ENCODE peak calls at places on chromosomes 3 and 15, in four cellular contexts. X is Calu3, W is RWPE1, B is uterus. C is an unnamed sample.

GRCh38 chr15:51982013-51982769 is 10.6 kb upstream of the LEO1 start:
- DNase-seq in X (peak; percentile 13), W (peak; percentile 77), B (no peak), C (no peak)

GRCh38 chr15:78838480-78838879 is 27.2 kb upstream of the ADAMTS7 start:
- DNase-seq in X (no peak), W (no peak), B (no peak), C (no peak)

GRCh38 chr3:105972069-105972468 is 103.3 kb upstream of the CBLB start:
- DNase-seq in X (no peak), W (no peak), B (no peak), C (no peak)

GRCh38 chr3:39222939-39223338 is 30.5 kb upstream of the XIRP1 start:
- DNase-seq in X (no peak), W (no peak), B (no peak), C (no peak)

GRCh38 chr15:80173022-80173759 is 20.4 kb downstream of the FAH start:
- DNase-seq in X (peak; percentile 87), W (peak; percentile 61), B (peak; percentile 57), C (peak; percentile 67)

GRCh38 chr15:40927497-40928346 is 1.4 kb upstream of the DLL4 start:
- DNase-seq in X (no peak), W (no peak), B (no peak), C (no peak)

GRCh38 chr15:62138124-62138523 is 27.0 kb downstream of the C2CD4B start:
- DNase-seq in X (no peak), W (peak; percentile 52), B (peak; percentile 32), C (no peak)

GRCh38 chr15:30023798-30024295 is 58.9 kb upstream of the GOLGA8J start:
- DNase-seq in X (no peak), W (no peak), B (no peak), C (no peak)

GRCh38 chr3:30221622-30222021 is 384.8 kb upstream of the TGFBR2 start:
- DNase-seq in X (no peak), W (no peak), B (no peak), C (no peak)

GRCh38 chr3:101814835-101815234 is 34.5 kb upstream of the NFKBIZ start:
- DNase-seq in X (no peak), W (no peak), B (no peak), C (no peak)

GRCh38 chr3:167882057-167882667 is 146.6 kb downstream of the SERPINI1 start:
- DNase-seq in X (no peak), W (peak; percentile 38), B (no peak), C (no peak)

GRCh38 chr15:89836255-89837133 is 21.8 kb upstream of the ANPEP start:
- DNase-seq in X (no peak), W (peak; percentile 95), B (no peak), C (no peak)

GRCh38 chr3:188394588-188394987 is 240.6 kb downstream of the LPP start:
- DNase-seq in X (no peak), W (no peak), B (no peak), C (no peak)

GRCh38 chr15:47803767-47804166 is 86.5 kb downstream of the SEMA6D start:
- DNase-seq in X (no peak), W (peak; percentile 15), B (no peak), C (no peak)

GRCh38 chr15:25176616-25176923 is 221.8 kb downstream of the SNRPN start:
- DNase-seq in X (no peak), W (no peak), B (peak; percentile 2), C (no peak)

GRCh38 chr15:86073281-86073680 is 6.4 kb upstream of the AGBL1 start:
- DNase-seq in X (no peak), W (no peak), B (no peak), C (no peak)

DNA sequence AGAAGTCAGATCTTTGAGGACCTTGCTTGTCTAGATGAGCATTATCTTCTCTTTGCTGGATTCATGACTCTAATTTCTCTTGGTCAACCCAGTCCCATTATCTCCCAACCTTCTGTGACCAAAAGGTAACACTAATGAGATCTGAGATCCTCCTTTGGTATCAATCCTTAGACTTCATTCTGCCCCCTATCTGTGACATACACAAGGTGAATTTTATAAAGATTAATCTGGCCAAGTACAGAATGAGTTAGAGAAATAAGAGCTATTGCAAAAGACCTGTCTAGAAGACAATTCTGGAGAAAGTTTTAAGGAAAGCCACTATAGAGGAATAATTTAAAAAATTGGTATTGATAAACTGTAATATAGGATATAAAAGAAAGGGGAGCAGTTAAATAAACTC is 113.8 kb upstream of the KCNMB2 start:
- DNase-seq in X (no peak), W (no peak), B (no peak), C (no peak)
- TF ChIP-seq CTCF in X (no peak), W (no peak), B (no peak), C (no peak)

GRCh38 chr15:49831206-49831965 is 210.5 kb downstream of the DTWD1 start:
- DNase-seq in X (no peak), W (peak; percentile 13), B (peak; percentile 58), C (no peak)

GRCh38 chr15:49830411-49830810 is 209.6 kb downstream of the DTWD1 start:
- DNase-seq in X (no peak), W (no peak), B (no peak), C (no peak)

GRCh38 chr15:49826640-49827281 is 205.9 kb downstream of the DTWD1 start:
- DNase-seq in X (no peak), W (no peak), B (no peak), C (no peak)

GRCh38 chr15:49827311-49827710 is 206.5 kb downstream of the DTWD1 start:
- DNase-seq in X (no peak), W (no peak), B (peak; percentile 56), C (no peak)

GRCh38 chr15:49832421-49832980 is 211.7 kb downstream of the DTWD1 start:
- DNase-seq in X (peak; percentile 41), W (no peak), B (no peak), C (peak; percentile 7)
- TF ChIP-seq CTCF in X (no peak), W (no peak), B (no peak), C (peak; percentile 29)

DNA sequence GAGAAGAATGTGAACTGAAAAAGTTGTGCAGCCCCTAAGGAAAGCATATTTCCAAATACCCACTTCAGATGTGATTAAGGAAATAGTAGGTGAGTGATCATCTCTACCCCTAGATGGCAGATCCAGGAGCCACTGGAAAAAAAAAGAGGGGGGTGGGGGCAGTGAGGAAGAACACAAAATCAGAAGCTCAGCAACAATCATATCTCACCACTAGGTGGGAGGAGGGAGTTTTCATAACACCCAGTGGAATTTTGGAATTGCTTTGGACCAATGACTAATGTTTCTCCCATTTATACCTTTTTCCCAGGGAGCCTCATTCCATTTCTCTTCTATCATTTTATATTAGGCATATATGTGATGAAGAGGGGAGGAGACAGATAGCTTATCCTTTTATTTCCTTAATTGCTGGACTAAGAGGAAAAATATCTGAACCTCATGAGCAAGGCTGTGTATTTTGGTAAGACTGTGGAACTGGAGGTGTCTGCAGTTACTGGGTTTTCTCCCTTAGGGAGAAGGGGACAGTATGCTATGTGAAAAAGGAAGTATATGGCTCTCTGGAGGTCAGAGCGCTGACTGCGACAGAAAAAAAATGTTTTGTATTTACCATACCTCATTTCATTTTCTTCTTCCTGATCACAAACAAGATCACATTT is 363.4 kb downstream of the GAP43 start:
- DNase-seq in X (peak; percentile 29), W (peak; percentile 51), B (no peak), C (no peak)
- TF ChIP-seq CTCF in X (peak; percentile 26), W (peak; percentile 13), B (no peak), C (no peak)

DNA sequence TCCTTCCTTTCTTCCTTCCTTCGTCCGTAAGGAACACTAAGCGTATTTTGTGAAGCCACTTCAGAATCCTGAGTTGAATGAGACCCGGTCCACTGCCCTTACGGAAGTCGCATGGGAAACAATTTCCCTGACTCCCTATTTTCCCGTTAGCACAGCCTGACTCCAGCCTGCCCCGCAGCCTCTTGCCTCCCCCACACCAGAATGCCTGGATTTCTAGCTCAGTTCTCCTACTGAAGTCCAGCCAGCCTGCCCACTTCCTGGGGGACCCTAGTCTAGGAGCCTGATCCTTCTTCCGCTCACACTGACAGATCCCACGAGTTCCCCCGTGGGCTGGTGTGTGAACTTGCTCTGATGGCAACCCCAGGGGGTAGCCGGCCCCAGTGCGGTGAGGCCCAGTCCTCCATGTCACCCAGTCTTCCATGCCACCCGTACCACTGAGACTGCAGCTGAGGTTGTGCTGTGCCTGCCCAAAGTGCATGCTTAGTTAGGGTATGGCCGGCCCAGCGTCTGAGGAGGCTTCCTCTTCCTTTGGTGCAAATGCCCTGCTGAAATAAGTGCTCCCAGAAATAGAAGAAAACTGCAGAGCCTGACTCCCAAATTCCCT is 31.6 kb downstream of the MGLL start:
- DNase-seq in X (no peak), W (no peak), B (no peak), C (no peak)
- TF ChIP-seq CTCF in X (no peak), W (no peak), B (no peak), C (no peak)

DNA sequence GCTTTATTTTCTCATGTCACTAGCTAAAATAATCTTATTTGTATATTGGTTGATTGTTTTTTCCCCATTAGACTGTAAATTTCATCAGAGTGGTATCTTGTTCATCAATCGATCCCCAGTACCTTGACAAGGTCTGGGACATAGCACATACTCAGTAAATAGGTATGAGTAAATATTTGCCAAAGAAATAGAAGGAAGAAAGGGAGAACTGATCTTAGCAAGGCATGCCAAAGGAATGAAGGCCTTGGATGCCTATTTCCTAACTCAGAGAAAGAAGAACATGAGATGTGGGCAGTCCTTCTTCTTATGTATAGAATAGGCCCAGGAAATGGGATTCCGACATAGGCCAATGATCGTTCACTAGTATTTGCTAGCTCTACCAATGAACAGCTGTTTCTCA is 54.7 kb downstream of the ISL2 start:
- DNase-seq in X (no peak), W (no peak), B (no peak), C (no peak)
- TF ChIP-seq CTCF in X (no peak), W (no peak), B (no peak), C (no peak)

GRCh38 chr3:134314588-134315285 is 59.5 kb downstream of the AMOTL2 start:
- DNase-seq in X (no peak), W (no peak), B (no peak), C (no peak)

GRCh38 chr3:134311693-134312071 is 61.0 kb upstream of the RYK start:
- DNase-seq in X (no peak), W (no peak), B (no peak), C (no peak)

GRCh38 chr3:134313839-134314587 is 60.2 kb downstream of the AMOTL2 start:
- DNase-seq in X (no peak), W (no peak), B (no peak), C (no peak)

GRCh38 chr3:134312072-134312872 is 61.6 kb upstream of the RYK start:
- DNase-seq in X (no peak), W (peak; percentile 69), B (no peak), C (peak; percentile 22)

GRCh38 chr3:134312873-134313838 is 61.1 kb downstream of the AMOTL2 start:
- DNase-seq in X (peak; percentile 91), W (peak; percentile 45), B (peak; percentile 81), C (peak; percentile 80)
- TF ChIP-seq CTCF in X (peak; percentile 79), W (no peak), B (no peak), C (peak; percentile 23)

GRCh38 chr3:4334548-4334947 is 31.4 kb downstream of the SETMAR start:
- DNase-seq in X (no peak), W (no peak), B (no peak), C (no peak)
- TF ChIP-seq CTCF in X (no peak), W (no peak), B (no peak), C (no peak)